ENCODE peak calls at places on chromosomes 12 and 14, in four cellular contexts. W, E, P and J are unnamed samples.

GRCh38 chr12:11861864-11862600 is 208.7 kb upstream of the BCL2L14 start:
- DNase-seq in P (no peak), E (no peak), W (no peak), J (no peak)

GRCh38 chr14:53670701-53671100 is 285.9 kb downstream of the BMP4 start:
- DNase-seq in E (peak; percentile 88), P (no peak), W (no peak), J (no peak)

GRCh38 chr12:106179086-106179485 is 40.3 kb upstream of the NUAK1 start:
- DNase-seq in W (peak; percentile 64), P (no peak), E (no peak), J (no peak)

GRCh38 chr12:9796916-9797315 is 30.4 kb upstream of the KLRF1 start:
- DNase-seq in P (no peak), E (no peak), W (no peak), J (no peak)

GRCh38 chr12:124270671-124271070 is 24.2 kb upstream of the RFLNA start:
- DNase-seq in W (no peak), E (no peak), P (no peak), J (no peak)

GRCh38 chr14:84857571-84857970 is 672.4 kb upstream of the FLRT2 start:
- DNase-seq in P (no peak), E (peak; percentile 70), W (no peak), J (no peak)

GRCh38 chr14:50784683-50785505 is 46.1 kb downstream of the NIN start:
- DNase-seq in P (no peak), W (no peak), E (no peak), J (no peak)

GRCh38 chr14:85296466-85297210 is 233.3 kb upstream of the FLRT2 start:
- DNase-seq in W (no peak), P (no peak), E (peak; percentile 44), J (no peak)

GRCh38 chr14:65495196-65495595 is 82.7 kb downstream of the FUT8 start:
- DNase-seq in P (no peak), W (no peak), E (peak; percentile 35), J (no peak)

GRCh38 chr12:76028649-76029277 is 2.8 kb downstream of the PHLDA1 start:
- DNase-seq in W (no peak), P (no peak), E (no peak), J (no peak)

GRCh38 chr14:21039059-21039422 is 3.1 kb upstream of the RNASE7 start:
- DNase-seq in W (peak; percentile 93), P (no peak), E (peak; percentile 33), J (peak; percentile 73)

GRCh38 chr12:46265102-46265501 is 3.7 kb downstream of the SLC38A1 start:
- DNase-seq in W (no peak), P (no peak), E (no peak), J (no peak)

GRCh38 chr12:89949457-89950195 is 241.0 kb upstream of the ATP2B1 start:
- DNase-seq in W (no peak), E (peak; percentile 91), P (peak; percentile 83), J (no peak)

GRCh38 chr12:77500124-77500523 is 330.6 kb upstream of the NAV3 start:
- DNase-seq in W (no peak), P (no peak), E (no peak), J (no peak)

GRCh38 chr12:25557830-25558436 is 4.8 kb upstream of the LMNTD1 start:
- DNase-seq in W (no peak), P (no peak), E (peak; percentile 45), J (no peak)

GRCh38 chr12:53560912-53561589 is 53.8 kb upstream of the NPFF start:
- DNase-seq in W (no peak), P (no peak), E (no peak), J (no peak)

GRCh38 chr14:60648934-60649814 is at the start of gene SIX1:
- DNase-seq in E (peak; percentile 90), P (no peak), W (peak; percentile 54), J (no peak)

GRCh38 chr14:21455592-21455911 is 371 bp downstream of the CHD8 start:
- DNase-seq in W (no peak), P (no peak), E (peak; percentile 33), J (no peak)

GRCh38 chr12:110776410-110776809 is 33.7 kb upstream of the PPP1CC start:
- DNase-seq in P (peak; percentile 96), W (no peak), E (no peak), J (no peak)

GRCh38 chr14:104432611-104433231 is 146.8 kb upstream of the C14orf180 start:
- DNase-seq in E (no peak), P (no peak), W (no peak), J (no peak)

GRCh38 chr12:121803861-121804416 is at the start of gene SETD1B:
- DNase-seq in E (peak; percentile 43), W (peak; percentile 55), P (no peak), J (peak; percentile 44)

GRCh38 chr12:52499836-52500560 is 6.9 kb upstream of the KRT6A start:
- DNase-seq in E (no peak), P (no peak), W (no peak), J (no peak)

GRCh38 chr12:15837141-15837781 is 44.9 kb upstream of the STRAP start:
- DNase-seq in P (no peak), W (no peak), E (no peak), J (no peak)

GRCh38 chr12:29581641-29582040 is 84.2 kb upstream of the OVCH1 start:
- DNase-seq in E (no peak), P (no peak), W (no peak), J (no peak)

GRCh38 chr14:62777510-62777909 is 267.7 kb downstream of the KCNH5 start:
- DNase-seq in P (no peak), E (no peak), W (no peak), J (no peak)

GRCh38 chr14:104423715-104424405 is 155.7 kb upstream of the C14orf180 start:
- DNase-seq in P (no peak), E (no peak), W (no peak), J (no peak)

GRCh38 chr14:71739273-71739990 is 192.8 kb upstream of the RGS6 start:
- DNase-seq in W (no peak), E (peak; percentile 75), P (no peak), J (no peak)

GRCh38 chr12:64735447-64735846 is 23.8 kb downstream of the GNS start:
- DNase-seq in P (no peak), E (no peak), W (no peak), J (no peak)

GRCh38 chr12:27179399-27180214 is 64.5 kb upstream of the STK38L start:
- DNase-seq in P (peak; percentile 96), W (no peak), E (peak; percentile 99), J (no peak)

GRCh38 chr12:77795699-77796098 is 35.0 kb upstream of the NAV3 start:
- DNase-seq in P (no peak), W (no peak), E (no peak), J (no peak)

GRCh38 chr12:125185740-125186470 is 120.7 kb downstream of the AACS start:
- DNase-seq in W (peak; percentile 31), E (peak; percentile 69), P (no peak), J (peak; percentile 73)

GRCh38 chr14:98185036-98185435 is 1087.0 kb downstream of the BCL11B start:
- DNase-seq in W (no peak), E (no peak), P (no peak), J (no peak)
- H3K27ac ChIP-seq in W (no peak overlapping the region), E (no peak overlapping the region), P (no peak overlapping the region), J (no peak overlapping the region)

GRCh38 chr12:104470521-104470920 is 13.8 kb downstream of the CHST11 start:
- DNase-seq in P (no peak), W (no peak), E (no peak), J (no peak)
- H3K27ac ChIP-seq in P (no peak overlapping the region), W (no peak overlapping the region), E (no peak overlapping the region), J (no peak overlapping the region)

DNA sequence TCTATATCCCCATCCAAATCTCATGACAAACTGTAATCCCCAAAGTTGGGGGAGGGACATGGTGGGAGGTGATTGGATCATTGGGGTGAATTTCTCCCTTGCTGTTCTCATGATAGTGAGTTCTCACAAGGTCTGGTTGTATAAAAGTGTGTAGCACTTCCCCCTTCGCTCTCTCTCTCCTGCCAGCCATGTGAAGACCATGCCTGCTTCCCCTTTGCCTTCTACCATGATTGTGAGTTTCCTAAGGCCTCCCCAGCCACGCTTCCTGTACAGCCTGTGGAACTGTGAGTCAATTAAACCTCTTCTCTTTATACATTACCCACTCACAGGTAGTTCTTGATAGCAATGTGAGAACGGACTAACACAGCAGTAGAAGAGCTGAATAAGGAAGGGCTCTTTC is 62.6 kb upstream of the VASH1 start:
- DNase-seq in W (no peak), P (no peak), E (no peak), J (no peak)
- H3K27ac ChIP-seq in W (no peak overlapping the region), P (no peak overlapping the region), E (no peak overlapping the region), J (no peak overlapping the region)

DNA sequence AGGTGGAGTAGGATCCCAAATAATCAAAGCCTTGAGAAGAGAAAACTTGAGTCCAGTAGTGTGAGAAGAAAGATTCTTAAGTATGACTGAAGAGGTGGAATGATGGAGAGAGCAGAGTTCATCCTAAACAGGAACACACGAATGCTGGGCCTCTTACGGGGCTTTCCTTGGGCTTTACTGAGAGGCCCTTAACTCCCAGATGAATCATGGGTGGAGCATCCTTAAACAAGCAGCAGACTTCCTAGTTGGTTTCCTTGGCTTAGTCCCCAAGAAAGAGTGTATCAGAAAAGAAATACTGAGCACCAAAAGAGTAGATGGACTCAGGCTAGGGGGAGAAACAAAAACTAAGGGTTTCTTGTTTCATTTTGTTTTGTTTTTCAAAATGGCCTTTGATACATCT is 132.5 kb downstream of the GPR135 start:
- DNase-seq in W (no peak), P (no peak), E (peak; percentile 26), J (no peak)
- H3K27ac ChIP-seq in W (peak overlapping the region; percentile 61), P (no peak overlapping the region), E (no peak overlapping the region), J (peak overlapping the region; percentile 69)

GRCh38 chr12:117142094-117142493 is 42.9 kb upstream of the TESC start:
- DNase-seq in P (no peak), W (no peak), E (no peak), J (no peak)
- H3K27ac ChIP-seq in P (peak overlapping the region; percentile 6), W (no peak overlapping the region), E (no peak overlapping the region), J (no peak overlapping the region)

GRCh38 chr12:109685574-109686447 is 27.8 kb upstream of the FAM222A start:
- DNase-seq in E (no peak), P (no peak), W (no peak), J (no peak)
- H3K27ac ChIP-seq in E (no peak overlapping the region), P (no peak overlapping the region), W (no peak overlapping the region), J (no peak overlapping the region)

GRCh38 chr12:101604132-101604531 is 9.4 kb downstream of the MYBPC1 start:
- DNase-seq in P (peak; percentile 7), E (peak; percentile 65), W (no peak), J (no peak)
- H3K27ac ChIP-seq in P (no peak overlapping the region), E (no peak overlapping the region), W (no peak overlapping the region), J (no peak overlapping the region)

GRCh38 chr14:77039285-77040058 is 11.0 kb upstream of the IRF2BPL start:
- DNase-seq in P (no peak), W (no peak), E (peak; percentile 9), J (no peak)
- H3K27ac ChIP-seq in P (peak overlapping the region; percentile 93), W (peak overlapping the region; percentile 94), E (peak overlapping the region; percentile 80), J (peak overlapping the region; percentile 98)